ENCODE peak calls at places on chromosomes 5 and 9, in five cellular contexts. One of them, this sample, is unnamed.

GRCh38 chr5:2515180-2515809 is 236.2 kb downstream of the IRX2 start:
- DNase-seq in stimulated activated naive CD8-positive, alpha-beta T cell treated with anti-CD3 and anti-CD28 coated beads, Interleukin-15, Interleukin-2, amounts not matched to agents 100 U/mL and 50 U/mL, for 24 hours: no peak
- DNase-seq in GM06990: no peak
- DNase-seq in stimulated activated CD8-positive, alpha-beta memory T cell treated with anti-CD3 and anti-CD28 coated beads, Interleukin-15, amount 100 ng/mL, for 4 hours: no peak
- DNase-seq in HFFc6: no peak
- DNase-seq in this sample: no peak

GRCh38 chr9:100014846-100015245 is 84.0 kb downstream of the ERP44 start:
- DNase-seq in GM06990: no peak
- DNase-seq in stimulated activated CD8-positive, alpha-beta memory T cell treated with anti-CD3 and anti-CD28 coated beads, Interleukin-15, amount 100 ng/mL, for 4 hours: no peak
- DNase-seq in HFFc6: no peak
- DNase-seq in stimulated activated naive CD8-positive, alpha-beta T cell treated with anti-CD3 and anti-CD28 coated beads, Interleukin-15, Interleukin-2, amounts not matched to agents 100 U/mL and 50 U/mL, for 24 hours: no peak
- DNase-seq in this sample: no peak

GRCh38 chr5:125311743-125312142 is 565.3 kb upstream of the ZNF608 start:
- DNase-seq in stimulated activated naive CD8-positive, alpha-beta T cell treated with anti-CD3 and anti-CD28 coated beads, Interleukin-15, Interleukin-2, amounts not matched to agents 100 U/mL and 50 U/mL, for 24 hours: no peak
- DNase-seq in stimulated activated CD8-positive, alpha-beta memory T cell treated with anti-CD3 and anti-CD28 coated beads, Interleukin-15, amount 100 ng/mL, for 4 hours: no peak
- DNase-seq in HFFc6: peak; percentile 88
- DNase-seq in GM06990: no peak
- DNase-seq in this sample: no peak

GRCh38 chr9:15961217-15961616 is 408.4 kb downstream of the CCDC171 start:
- DNase-seq in GM06990: no peak
- DNase-seq in stimulated activated naive CD8-positive, alpha-beta T cell treated with anti-CD3 and anti-CD28 coated beads, Interleukin-15, Interleukin-2, amounts not matched to agents 100 U/mL and 50 U/mL, for 24 hours: no peak
- DNase-seq in stimulated activated CD8-positive, alpha-beta memory T cell treated with anti-CD3 and anti-CD28 coated beads, Interleukin-15, amount 100 ng/mL, for 4 hours: no peak
- DNase-seq in HFFc6: no peak
- DNase-seq in this sample: no peak

GRCh38 chr5:9437741-9438240 is 108.1 kb downstream of the SEMA5A start:
- DNase-seq in HFFc6: peak; percentile 91
- DNase-seq in GM06990: no peak
- DNase-seq in stimulated activated naive CD8-positive, alpha-beta T cell treated with anti-CD3 and anti-CD28 coated beads, Interleukin-15, Interleukin-2, amounts not matched to agents 100 U/mL and 50 U/mL, for 24 hours: no peak
- DNase-seq in stimulated activated CD8-positive, alpha-beta memory T cell treated with anti-CD3 and anti-CD28 coated beads, Interleukin-15, amount 100 ng/mL, for 4 hours: no peak
- DNase-seq in this sample: no peak

GRCh38 chr9:32543047-32543446 is 9.1 kb upstream of the SMIM27 start:
- DNase-seq in HFFc6: no peak
- DNase-seq in stimulated activated naive CD8-positive, alpha-beta T cell treated with anti-CD3 and anti-CD28 coated beads, Interleukin-15, Interleukin-2, amounts not matched to agents 100 U/mL and 50 U/mL, for 24 hours: no peak
- DNase-seq in stimulated activated CD8-positive, alpha-beta memory T cell treated with anti-CD3 and anti-CD28 coated beads, Interleukin-15, amount 100 ng/mL, for 4 hours: no peak
- DNase-seq in GM06990: no peak
- DNase-seq in this sample: no peak

GRCh38 chr9:36092014-36092413 is 44.5 kb upstream of the GLIPR2 start:
- DNase-seq in stimulated activated naive CD8-positive, alpha-beta T cell treated with anti-CD3 and anti-CD28 coated beads, Interleukin-15, Interleukin-2, amounts not matched to agents 100 U/mL and 50 U/mL, for 24 hours: no peak
- DNase-seq in HFFc6: no peak
- DNase-seq in stimulated activated CD8-positive, alpha-beta memory T cell treated with anti-CD3 and anti-CD28 coated beads, Interleukin-15, amount 100 ng/mL, for 4 hours: no peak
- DNase-seq in GM06990: no peak
- DNase-seq in this sample: no peak

GRCh38 chr5:172345886-172346285 is 62.3 kb upstream of the UBTD2 start:
- DNase-seq in HFFc6: no peak
- DNase-seq in stimulated activated naive CD8-positive, alpha-beta T cell treated with anti-CD3 and anti-CD28 coated beads, Interleukin-15, Interleukin-2, amounts not matched to agents 100 U/mL and 50 U/mL, for 24 hours: no peak
- DNase-seq in stimulated activated CD8-positive, alpha-beta memory T cell treated with anti-CD3 and anti-CD28 coated beads, Interleukin-15, amount 100 ng/mL, for 4 hours: no peak
- DNase-seq in GM06990: no peak
- DNase-seq in this sample: no peak

GRCh38 chr9:76634356-76635054 is 129.7 kb upstream of the PCA3 start:
- DNase-seq in stimulated activated naive CD8-positive, alpha-beta T cell treated with anti-CD3 and anti-CD28 coated beads, Interleukin-15, Interleukin-2, amounts not matched to agents 100 U/mL and 50 U/mL, for 24 hours: no peak
- DNase-seq in HFFc6: peak; percentile 22
- DNase-seq in stimulated activated CD8-positive, alpha-beta memory T cell treated with anti-CD3 and anti-CD28 coated beads, Interleukin-15, amount 100 ng/mL, for 4 hours: no peak
- DNase-seq in GM06990: no peak
- DNase-seq in this sample: no peak

GRCh38 chr5:10695055-10695649 is 65.9 kb downstream of the DAP start:
- DNase-seq in stimulated activated naive CD8-positive, alpha-beta T cell treated with anti-CD3 and anti-CD28 coated beads, Interleukin-15, Interleukin-2, amounts not matched to agents 100 U/mL and 50 U/mL, for 24 hours: peak; percentile 37
- DNase-seq in stimulated activated CD8-positive, alpha-beta memory T cell treated with anti-CD3 and anti-CD28 coated beads, Interleukin-15, amount 100 ng/mL, for 4 hours: no peak
- DNase-seq in GM06990: peak; percentile 43
- DNase-seq in HFFc6: peak; percentile 71
- DNase-seq in this sample: peak; percentile 56

GRCh38 chr5:143886621-143887301 is 74.8 kb downstream of the HMHB1 start:
- DNase-seq in GM06990: no peak
- DNase-seq in stimulated activated naive CD8-positive, alpha-beta T cell treated with anti-CD3 and anti-CD28 coated beads, Interleukin-15, Interleukin-2, amounts not matched to agents 100 U/mL and 50 U/mL, for 24 hours: no peak
- DNase-seq in stimulated activated CD8-positive, alpha-beta memory T cell treated with anti-CD3 and anti-CD28 coated beads, Interleukin-15, amount 100 ng/mL, for 4 hours: no peak
- DNase-seq in HFFc6: no peak
- DNase-seq in this sample: no peak

GRCh38 chr9:115923903-115924668 is 229.5 kb upstream of the PAPPA start:
- DNase-seq in stimulated activated CD8-positive, alpha-beta memory T cell treated with anti-CD3 and anti-CD28 coated beads, Interleukin-15, amount 100 ng/mL, for 4 hours: no peak
- DNase-seq in stimulated activated naive CD8-positive, alpha-beta T cell treated with anti-CD3 and anti-CD28 coated beads, Interleukin-15, Interleukin-2, amounts not matched to agents 100 U/mL and 50 U/mL, for 24 hours: no peak
- DNase-seq in GM06990: no peak
- DNase-seq in HFFc6: peak; percentile 95
- DNase-seq in this sample: no peak

GRCh38 chr9:135602789-135603481 is 36.4 kb downstream of the GLT6D1 start:
- DNase-seq in stimulated activated CD8-positive, alpha-beta memory T cell treated with anti-CD3 and anti-CD28 coated beads, Interleukin-15, amount 100 ng/mL, for 4 hours: peak; percentile 24
- DNase-seq in GM06990: peak; percentile 32
- DNase-seq in stimulated activated naive CD8-positive, alpha-beta T cell treated with anti-CD3 and anti-CD28 coated beads, Interleukin-15, Interleukin-2, amounts not matched to agents 100 U/mL and 50 U/mL, for 24 hours: peak; percentile 67
- DNase-seq in HFFc6: peak; percentile 20
- DNase-seq in this sample: peak; percentile 73

GRCh38 chr9:127943746-127944145 is 6.1 kb upstream of the DPM2 start:
- DNase-seq in stimulated activated CD8-positive, alpha-beta memory T cell treated with anti-CD3 and anti-CD28 coated beads, Interleukin-15, amount 100 ng/mL, for 4 hours: peak; percentile 57
- DNase-seq in GM06990: peak; percentile 64
- DNase-seq in stimulated activated naive CD8-positive, alpha-beta T cell treated with anti-CD3 and anti-CD28 coated beads, Interleukin-15, Interleukin-2, amounts not matched to agents 100 U/mL and 50 U/mL, for 24 hours: peak; percentile 89
- DNase-seq in HFFc6: peak; percentile 61
- DNase-seq in this sample: peak; percentile 88

GRCh38 chr5:168809218-168809617 is 230.1 kb upstream of the PANK3 start:
- DNase-seq in stimulated activated CD8-positive, alpha-beta memory T cell treated with anti-CD3 and anti-CD28 coated beads, Interleukin-15, amount 100 ng/mL, for 4 hours: no peak
- DNase-seq in HFFc6: no peak
- DNase-seq in GM06990: no peak
- DNase-seq in stimulated activated naive CD8-positive, alpha-beta T cell treated with anti-CD3 and anti-CD28 coated beads, Interleukin-15, Interleukin-2, amounts not matched to agents 100 U/mL and 50 U/mL, for 24 hours: no peak
- DNase-seq in this sample: no peak

GRCh38 chr9:98306384-98307145 is 51.1 kb upstream of the TBC1D2 start:
- DNase-seq in stimulated activated CD8-positive, alpha-beta memory T cell treated with anti-CD3 and anti-CD28 coated beads, Interleukin-15, amount 100 ng/mL, for 4 hours: no peak
- DNase-seq in HFFc6: no peak
- DNase-seq in stimulated activated naive CD8-positive, alpha-beta T cell treated with anti-CD3 and anti-CD28 coated beads, Interleukin-15, Interleukin-2, amounts not matched to agents 100 U/mL and 50 U/mL, for 24 hours: no peak
- DNase-seq in GM06990: no peak
- DNase-seq in this sample: no peak

GRCh38 chr5:146410272-146410671 is 36.9 kb upstream of the TCERG1 start:
- DNase-seq in HFFc6: no peak
- DNase-seq in stimulated activated CD8-positive, alpha-beta memory T cell treated with anti-CD3 and anti-CD28 coated beads, Interleukin-15, amount 100 ng/mL, for 4 hours: no peak
- DNase-seq in GM06990: no peak
- DNase-seq in stimulated activated naive CD8-positive, alpha-beta T cell treated with anti-CD3 and anti-CD28 coated beads, Interleukin-15, Interleukin-2, amounts not matched to agents 100 U/mL and 50 U/mL, for 24 hours: no peak
- DNase-seq in this sample: no peak

GRCh38 chr9:18124760-18125159 is 349.2 kb upstream of the ADAMTSL1 start:
- DNase-seq in stimulated activated CD8-positive, alpha-beta memory T cell treated with anti-CD3 and anti-CD28 coated beads, Interleukin-15, amount 100 ng/mL, for 4 hours: no peak
- DNase-seq in GM06990: no peak
- DNase-seq in HFFc6: peak; percentile 16
- DNase-seq in stimulated activated naive CD8-positive, alpha-beta T cell treated with anti-CD3 and anti-CD28 coated beads, Interleukin-15, Interleukin-2, amounts not matched to agents 100 U/mL and 50 U/mL, for 24 hours: no peak
- DNase-seq in this sample: no peak

GRCh38 chr9:128160603-128160987 is 530 bp downstream of the BBLN start:
- DNase-seq in stimulated activated CD8-positive, alpha-beta memory T cell treated with anti-CD3 and anti-CD28 coated beads, Interleukin-15, amount 100 ng/mL, for 4 hours: peak; percentile 32
- DNase-seq in stimulated activated naive CD8-positive, alpha-beta T cell treated with anti-CD3 and anti-CD28 coated beads, Interleukin-15, Interleukin-2, amounts not matched to agents 100 U/mL and 50 U/mL, for 24 hours: peak; percentile 74
- DNase-seq in GM06990: no peak
- DNase-seq in HFFc6: peak; percentile 8
- DNase-seq in this sample: peak; percentile 77

This sample was measured in GM13977.